ENCODE peak calls at places on chromosome 20, in six cellular contexts. V, W, H, L, E and T are unnamed samples. For H3K4me1, the result is how much of the 10 kb centered on the place peaks cover.

GRCh38 chr20:61100489-61100888 is 151.6 kb upstream of the CDH4 start:
- DNase-seq in V (no peak), W (no peak), H (no peak), L (no peak), E (no peak), T (no peak)

GRCh38 chr20:54207743-54208491 is at the start of gene PFDN4:
- DNase-seq in V (peak), W (peak), H (peak), L (peak), E (peak), T (peak)

GRCh38 chr20:36352843-36353553 is 46.9 kb downstream of the DLGAP4 start:
- DNase-seq in V (no peak), W (no peak), H (peak), L (no peak), E (no peak), T (no peak)

GRCh38 chr20:23048283-23049200 is 930 bp downstream of the THBD start:
- DNase-seq in V (peak), W (no peak), H (no peak), L (peak), E (peak), T (no peak)

GRCh38 chr20:13325033-13325432 is 104.0 kb downstream of the ISM1 start:
- DNase-seq in V (peak), W (no peak), H (peak), L (peak), E (peak), T (peak)

GRCh38 chr20:23232679-23233308 is 117.8 kb upstream of the NXT1 start:
- DNase-seq in V (no peak), W (no peak), H (peak), L (no peak), E (peak), T (no peak)

GRCh38 chr20:15673206-15673605 is 900.0 kb downstream of the KIF16B start:
- DNase-seq in V (no peak), W (no peak), H (no peak), L (peak), E (no peak), T (no peak)

GRCh38 chr20:58634818-58635665 is 16.0 kb upstream of the STX16 start:
- DNase-seq in V (no peak), W (no peak), H (no peak), L (no peak), E (no peak), T (no peak)

GRCh38 chr20:10897341-10897740 is 223.5 kb upstream of the JAG1 start:
- DNase-seq in V (no peak), W (no peak), H (no peak), L (no peak), E (no peak), T (no peak)

GRCh38 chr20:43530321-43531090 is 23.0 kb downstream of the L3MBTL1 start:
- DNase-seq in V (peak), W (no peak), H (peak), L (no peak), E (no peak), T (no peak)

GRCh38 chr20:51023617-51024155 is 779 bp upstream of the KCNG1 start:
- DNase-seq in V (no peak), W (no peak), H (no peak), L (no peak), E (peak), T (no peak)

GRCh38 chr20:31674895-31675827 is 37.4 kb downstream of the COX4I2 start:
- DNase-seq in V (no peak), W (no peak), H (no peak), L (peak), E (no peak), T (no peak)

GRCh38 chr20:431012-431904 is 23.2 kb downstream of the RBCK1 start:
- DNase-seq in V (peak), W (no peak), H (peak), L (peak), E (no peak), T (peak)

GRCh38 chr20:49739042-49739441 is 25.4 kb upstream of the B4GALT5 start:
- DNase-seq in V (no peak), W (no peak), H (no peak), L (no peak), E (no peak), T (no peak)

GRCh38 chr20:13149371-13149770 is 71.7 kb upstream of the ISM1 start:
- DNase-seq in V (no peak), W (no peak), H (no peak), L (no peak), E (no peak), T (no peak)

GRCh38 chr20:2603816-2604505 is 48.5 kb upstream of the NOP56 start:
- DNase-seq in V (no peak), W (no peak), H (no peak), L (no peak), E (no peak), T (no peak)

GRCh38 chr20:38337561-38338140 is 8.6 kb upstream of the LBP start:
- DNase-seq in V (peak), W (no peak), H (peak), L (no peak), E (peak), T (peak)

GRCh38 chr20:15760217-15760567 is 813.1 kb downstream of the KIF16B start:
- DNase-seq in V (no peak), W (no peak), H (no peak), L (no peak), E (no peak), T (no peak)

GRCh38 chr20:44586986-44587980 is 4.9 kb downstream of the PKIG start:
- DNase-seq in V (no peak), W (no peak), H (no peak), L (peak), E (no peak), T (no peak)

GRCh38 chr20:45450097-45450818 is 19.3 kb upstream of the WFDC2 start:
- DNase-seq in V (peak), W (no peak), H (peak), L (peak), E (no peak), T (peak)

GRCh38 chr20:21901470-21902275 is 196.2 kb downstream of the PAX1 start:
- DNase-seq in V (no peak), W (no peak), H (no peak), L (no peak), E (no peak), T (no peak)

GRCh38 chr20:60228255-60228654 is 270.0 kb downstream of the CDH26 start:
- DNase-seq in V (no peak), W (no peak), H (no peak), L (no peak), E (no peak), T (no peak)

GRCh38 chr20:45994761-45995160 is 13.9 kb upstream of the MMP9 start:
- DNase-seq in V (no peak), W (no peak), H (no peak), L (no peak), E (no peak), T (no peak)

GRCh38 chr20:17538517-17539170 is 7.5 kb upstream of the BFSP1 start:
- DNase-seq in V (peak), W (peak), H (no peak), L (no peak), E (no peak), T (no peak)

GRCh38 chr20:15902493-15902892 is 670.8 kb downstream of the KIF16B start:
- DNase-seq in V (no peak), W (no peak), H (no peak), L (peak), E (peak), T (no peak)

GRCh38 chr20:9592419-9592818 is 78.0 kb downstream of the LAMP5 start:
- DNase-seq in V (no peak), W (no peak), H (no peak), L (no peak), E (no peak), T (no peak)

GRCh38 chr20:9594284-9594875 is 80.0 kb downstream of the LAMP5 start:
- DNase-seq in V (peak), W (no peak), H (peak), L (peak), E (no peak), T (no peak)

GRCh38 chr20:9591080-9591479 is 76.7 kb downstream of the LAMP5 start:
- DNase-seq in V (no peak), W (no peak), H (no peak), L (no peak), E (no peak), T (no peak)

DNA sequence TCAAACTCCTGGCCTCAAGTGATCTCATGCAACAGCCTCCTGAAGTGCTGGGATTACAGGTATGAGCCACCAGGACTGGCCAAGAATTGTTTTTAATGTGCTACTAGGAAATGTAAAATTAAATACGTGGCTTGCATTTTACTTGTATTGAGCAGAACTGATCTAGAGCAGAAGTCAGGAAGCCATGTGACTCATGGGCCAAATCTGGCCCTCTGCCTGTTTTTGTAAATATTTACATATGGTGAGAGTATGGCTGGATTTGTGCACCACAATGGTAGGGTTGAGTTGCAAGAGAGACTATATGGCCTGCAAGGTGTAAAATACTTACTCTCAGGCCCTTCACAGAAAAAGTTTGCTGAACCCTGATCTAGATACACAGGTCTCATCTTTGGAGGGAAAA is 75.8 kb downstream of the LAMP5 start:
- DNase-seq in V (no peak), W (no peak), H (no peak), L (peak), E (no peak), T (no peak)
- H3K4me1 ChIP-seq in V (under half), W (under half), H (under half), L (under half), E (under half), T (under half)

GRCh38 chr20:57467742-57468141 is 57.2 kb downstream of the CTCFL start:
- DNase-seq in V (no peak), W (no peak), H (no peak), L (no peak), E (no peak), T (no peak)
- TF ChIP-seq MAX in V (no peak), W (no peak), H (no peak), L (no peak), E (no peak), T (no peak)

DNA sequence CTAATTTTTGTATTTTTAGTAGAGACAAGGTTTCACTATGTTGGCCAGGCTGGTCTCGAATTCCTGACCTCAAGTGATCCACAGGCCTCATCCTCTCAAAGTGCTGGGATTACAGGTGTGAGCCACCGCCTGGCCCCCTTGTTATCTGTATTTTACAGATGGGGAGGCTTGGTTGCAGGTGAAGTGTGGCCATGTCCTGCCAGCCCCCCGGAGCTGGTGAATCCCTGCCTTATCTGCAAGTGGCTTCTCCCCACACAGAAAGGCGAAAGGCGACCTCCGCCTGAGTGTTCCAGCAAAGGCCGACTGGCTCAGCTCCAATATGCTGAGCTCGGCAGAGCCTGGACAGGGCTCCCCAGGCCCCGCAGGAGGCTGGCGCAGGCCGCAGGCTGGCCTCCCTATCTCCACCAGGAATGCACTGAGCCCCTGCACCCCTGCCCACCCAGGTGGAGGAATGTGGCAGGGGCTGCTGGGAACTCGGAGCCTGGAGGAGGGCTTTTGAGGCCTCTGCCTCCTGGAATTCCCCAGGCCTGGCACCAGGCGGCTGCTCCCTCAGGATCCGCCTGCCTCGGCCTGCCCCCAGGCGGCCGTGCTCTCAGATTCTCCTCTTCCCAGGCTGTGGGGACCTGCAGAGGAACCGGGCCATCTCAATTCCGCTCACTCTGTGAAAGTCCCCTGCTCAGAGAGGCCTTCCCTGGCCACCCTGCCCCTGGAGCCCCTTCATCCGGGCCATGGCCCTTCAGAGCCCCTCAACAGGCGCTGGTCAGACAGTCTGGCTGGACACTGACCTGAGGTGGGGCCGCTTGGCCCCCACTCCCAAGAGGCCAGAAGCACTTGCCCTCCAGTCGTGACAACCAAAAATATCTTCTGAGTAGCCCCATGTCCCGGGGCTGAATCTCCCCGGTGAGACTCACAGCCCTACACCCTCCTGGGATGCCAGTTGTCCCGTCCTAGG is 9.3 kb upstream of the LAMA5 start:
- DNase-seq in V (no peak), W (no peak), H (peak), L (no peak), E (peak), T (no peak)
- H3K4me1 ChIP-seq in V (half or more), W (under half), H (half or more), L (under half), E (under half), T (under half)

GRCh38 chr20:4150095-4150492 is 134.7 kb upstream of the RNF24 start:
- DNase-seq in V (peak), W (no peak), H (no peak), L (peak), E (no peak), T (no peak)
- TF ChIP-seq MAX in V (no peak), W (no peak), H (no peak), L (no peak), E (no peak), T (no peak)

GRCh38 chr20:41046716-41047115 is 18.1 kb downstream of the TOP1 start:
- DNase-seq in V (no peak), W (no peak), H (no peak), L (no peak), E (no peak), T (no peak)
- H3K4me1 ChIP-seq in V (half or more), W (under half), H (half or more), L (under half), E (under half), T (half or more)

GRCh38 chr20:64250027-64250426 is 5.5 kb upstream of the PCMTD2 start:
- DNase-seq in V (no peak), W (no peak), H (no peak), L (no peak), E (no peak), T (no peak)

GRCh38 chr20:64246616-64247311 is 8.8 kb upstream of the PCMTD2 start:
- DNase-seq in V (no peak), W (no peak), H (no peak), L (no peak), E (no peak), T (no peak)

GRCh38 chr20:64245746-64246595 is 9.6 kb upstream of the PCMTD2 start:
- DNase-seq in V (no peak), W (no peak), H (no peak), L (no peak), E (no peak), T (no peak)

GRCh38 chr20:64247312-64247627 is 8.3 kb upstream of the PCMTD2 start:
- DNase-seq in V (no peak), W (no peak), H (no peak), L (no peak), E (no peak), T (no peak)

GRCh38 chr20:64247970-64248841 is 7.3 kb upstream of the PCMTD2 start:
- DNase-seq in V (no peak), W (no peak), H (no peak), L (no peak), E (no peak), T (no peak)
- TF ChIP-seq MAX in V (no peak), W (no peak), H (no peak), L (no peak), E (no peak), T (no peak)

DNA sequence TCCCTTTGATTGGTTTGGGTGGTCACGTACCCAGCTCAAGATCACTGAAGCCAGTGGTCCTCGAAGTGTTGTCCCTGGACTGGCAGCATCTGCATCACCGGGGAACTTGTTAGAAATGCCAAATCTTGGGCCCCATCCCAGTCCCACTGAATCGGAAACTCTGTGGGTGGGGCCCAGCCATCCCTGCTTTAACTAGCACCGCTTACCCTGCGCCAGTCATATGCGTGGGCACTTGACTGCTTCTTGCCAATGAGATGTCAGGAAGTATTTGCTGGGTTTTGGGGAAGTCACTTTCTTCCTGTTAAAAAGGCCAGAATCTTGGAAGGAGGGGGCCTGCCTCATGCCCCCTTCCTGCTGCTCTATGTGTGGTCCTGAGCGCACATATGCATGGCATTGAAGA is 11.7 kb upstream of the SULF2 start:
- DNase-seq in V (no peak), W (no peak), H (no peak), L (no peak), E (no peak), T (no peak)
- H3K4me1 ChIP-seq in V (under half), W (under half), H (under half), L (under half), E (under half), T (under half)

GRCh38 chr20:33162313-33162712 is 5.6 kb upstream of the BPIFA2 start:
- DNase-seq in V (no peak), W (no peak), H (no peak), L (no peak), E (peak), T (no peak)

GRCh38 chr20:33159713-33160112 is 8.2 kb upstream of the BPIFA2 start:
- DNase-seq in V (no peak), W (no peak), H (no peak), L (no peak), E (no peak), T (no peak)

GRCh38 chr20:33160681-33161080 is 7.3 kb upstream of the BPIFA2 start:
- DNase-seq in V (no peak), W (no peak), H (no peak), L (no peak), E (peak), T (no peak)

GRCh38 chr20:33162753-33163152 is 5.2 kb upstream of the BPIFA2 start:
- DNase-seq in V (no peak), W (no peak), H (no peak), L (no peak), E (no peak), T (no peak)

DNA sequence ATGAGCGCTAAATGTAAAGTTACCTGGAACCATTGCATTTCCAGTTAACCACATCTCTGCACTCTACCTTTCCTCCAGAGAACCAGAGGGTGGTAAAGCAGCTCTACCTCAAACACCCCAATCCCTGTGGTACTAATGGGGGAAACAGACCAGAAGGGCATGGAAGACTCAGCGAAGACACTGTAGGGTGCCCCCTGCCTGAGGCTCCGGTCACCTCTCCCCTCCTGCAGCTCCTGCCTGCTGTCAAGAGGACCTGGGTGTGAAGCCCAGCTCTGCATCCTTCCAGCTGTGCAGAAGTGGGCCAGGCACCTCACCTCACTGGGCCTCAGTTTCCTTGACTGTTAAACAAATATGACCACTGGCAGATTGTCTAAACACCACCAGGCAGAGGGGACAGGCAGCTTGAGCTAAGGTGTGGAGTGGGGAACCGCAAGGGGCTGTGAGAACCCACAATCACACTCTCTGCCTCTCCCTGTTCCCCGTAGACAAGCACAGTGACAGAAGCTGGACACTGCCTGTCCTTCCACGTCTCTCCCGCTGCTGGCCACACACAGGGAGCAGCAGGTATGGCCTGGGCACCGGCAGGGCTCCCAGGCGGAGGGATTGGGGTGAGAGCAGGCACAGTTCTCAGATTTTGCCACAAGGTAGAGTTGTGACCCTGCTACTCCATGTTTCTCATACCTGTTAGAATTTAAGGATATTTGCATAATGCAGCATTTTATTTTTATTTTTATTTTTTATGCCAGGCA is 9.1 kb upstream of the BPIFA2 start:
- DNase-seq in V (no peak), W (no peak), H (no peak), L (no peak), E (no peak), T (no peak)
- TF ChIP-seq MAX in V (no peak), W (no peak), H (no peak), L (no peak), E (no peak), T (no peak)

GRCh38 chr20:57480444-57481152 is 44.3 kb downstream of the CTCFL start:
- DNase-seq in V (no peak), W (peak), H (no peak), L (no peak), E (no peak), T (no peak)
- H3K4me1 ChIP-seq in V (under half), W (half or more), H (under half), L (under half), E (under half), T (under half)